ENCODE peak calls at places on chromosomes 3 and 15, in four cellular contexts. One of them, this sample, is unnamed.

GRCh38 chr15:89785064-89785770 is 9.1 kb downstream of the MESP2 start:
- DNase-seq in HFF-Myc: no peak
- DNase-seq in endothelial cell: no peak
- DNase-seq in fibroblast of lung: no peak
- DNase-seq in this sample: no peak

GRCh38 chr15:75597667-75598341 is 18.7 kb upstream of the PTPN9 start:
- DNase-seq in HFF-Myc: no peak
- DNase-seq in fibroblast of lung: no peak
- DNase-seq in endothelial cell: peak
- DNase-seq in this sample: no peak

GRCh38 chr3:15936347-15936746 is 138.6 kb upstream of the ANKRD28 start:
- DNase-seq in HFF-Myc: no peak
- DNase-seq in endothelial cell: no peak
- DNase-seq in fibroblast of lung: no peak
- DNase-seq in this sample: no peak

GRCh38 chr3:134857356-134857755 is 62.3 kb downstream of the EPHB1 start:
- DNase-seq in HFF-Myc: no peak
- DNase-seq in endothelial cell: no peak
- DNase-seq in fibroblast of lung: no peak
- DNase-seq in this sample: no peak

GRCh38 chr15:93210995-93211394 is 122.0 kb upstream of the RGMA start:
- DNase-seq in fibroblast of lung: no peak
- DNase-seq in HFF-Myc: no peak
- DNase-seq in endothelial cell: no peak
- DNase-seq in this sample: no peak

GRCh38 chr3:172012775-172013174 is 26.6 kb upstream of the FNDC3B start:
- DNase-seq in endothelial cell: no peak
- DNase-seq in fibroblast of lung: no peak
- DNase-seq in HFF-Myc: no peak
- DNase-seq in this sample: no peak

GRCh38 chr15:55589297-55589696 is 1.2 kb upstream of the PYGO1 start:
- DNase-seq in HFF-Myc: no peak
- DNase-seq in fibroblast of lung: peak
- DNase-seq in endothelial cell: no peak
- DNase-seq in this sample: no peak

GRCh38 chr3:21256932-21257331 is 494.1 kb downstream of the ZNF385D start:
- DNase-seq in HFF-Myc: no peak
- DNase-seq in fibroblast of lung: no peak
- DNase-seq in endothelial cell: no peak
- DNase-seq in this sample: no peak

GRCh38 chr3:111619833-111620232 is 24.7 kb upstream of the ZBED2 start:
- DNase-seq in HFF-Myc: no peak
- DNase-seq in endothelial cell: no peak
- DNase-seq in fibroblast of lung: no peak
- DNase-seq in this sample: no peak

GRCh38 chr3:72065236-72065635 is 280.3 kb upstream of the PROK2 start:
- DNase-seq in HFF-Myc: no peak
- DNase-seq in endothelial cell: no peak
- DNase-seq in fibroblast of lung: no peak
- DNase-seq in this sample: no peak

GRCh38 chr3:188283347-188283746 is 129.4 kb downstream of the LPP start:
- DNase-seq in endothelial cell: no peak
- DNase-seq in HFF-Myc: no peak
- DNase-seq in fibroblast of lung: peak
- DNase-seq in this sample: no peak
- TF ChIP-seq CTCF in endothelial cell: no peak
- TF ChIP-seq CTCF in HFF-Myc: no peak
- TF ChIP-seq CTCF in fibroblast of lung: peak
- TF ChIP-seq CTCF in this sample: peak

GRCh38 chr3:174221155-174221554 is 638.0 kb upstream of the NAALADL2 start:
- DNase-seq in HFF-Myc: no peak
- DNase-seq in endothelial cell: no peak
- DNase-seq in fibroblast of lung: no peak
- DNase-seq in this sample: no peak

GRCh38 chr3:174218011-174218410 is 641.1 kb upstream of the NAALADL2 start:
- DNase-seq in HFF-Myc: no peak
- DNase-seq in fibroblast of lung: no peak
- DNase-seq in endothelial cell: no peak
- DNase-seq in this sample: no peak

GRCh38 chr3:174223042-174223441 is 636.1 kb upstream of the NAALADL2 start:
- DNase-seq in HFF-Myc: no peak
- DNase-seq in endothelial cell: no peak
- DNase-seq in fibroblast of lung: no peak
- DNase-seq in this sample: no peak

GRCh38 chr3:174216948-174217718 is 642.0 kb upstream of the NAALADL2 start:
- DNase-seq in HFF-Myc: no peak
- DNase-seq in endothelial cell: no peak
- DNase-seq in fibroblast of lung: no peak
- DNase-seq in this sample: no peak

DNA sequence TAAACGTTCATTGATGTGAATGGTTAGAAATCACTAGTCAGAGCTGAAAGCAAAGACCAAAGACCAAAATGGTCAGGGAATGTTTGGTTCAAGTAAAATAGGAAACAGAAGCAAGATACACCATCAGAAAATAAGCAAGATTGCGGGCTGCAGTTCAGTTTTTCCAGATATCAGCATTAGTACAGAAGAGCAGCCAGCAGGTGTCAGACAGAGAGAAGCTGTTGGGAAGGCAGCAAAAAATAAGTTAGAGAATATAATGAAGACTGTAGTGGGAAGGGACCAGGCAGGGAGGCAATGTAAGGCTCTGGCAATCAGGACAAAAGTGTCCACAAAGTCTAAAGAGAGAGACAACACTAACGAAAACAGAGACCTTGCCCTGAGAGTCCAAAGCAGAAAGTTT is 639.4 kb upstream of the NAALADL2 start:
- DNase-seq in endothelial cell: no peak
- DNase-seq in HFF-Myc: no peak
- DNase-seq in fibroblast of lung: no peak
- DNase-seq in this sample: no peak
- TF ChIP-seq CTCF in endothelial cell: no peak
- TF ChIP-seq CTCF in HFF-Myc: peak
- TF ChIP-seq CTCF in fibroblast of lung: no peak
- TF ChIP-seq CTCF in this sample: peak

DNA sequence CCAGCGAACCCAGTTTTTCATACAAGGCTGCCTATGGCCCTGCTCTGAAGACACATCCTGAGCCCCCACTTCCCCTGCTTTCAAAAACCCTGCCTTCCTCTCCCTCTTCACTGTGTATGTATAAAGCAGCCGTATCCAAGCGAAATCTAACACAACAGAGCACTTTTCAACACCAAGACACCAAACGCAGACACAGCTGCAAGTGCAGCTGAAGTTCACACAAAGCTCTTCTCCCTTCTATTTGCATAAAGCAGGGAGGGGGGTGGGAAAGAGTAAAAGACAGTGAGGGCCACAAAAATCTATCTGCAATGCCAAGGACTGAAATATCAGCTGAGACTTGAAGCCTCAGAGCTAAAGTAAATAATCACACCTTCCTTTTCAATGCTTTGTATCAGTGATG is 35.1 kb upstream of the CSPG5 start:
- DNase-seq in endothelial cell: no peak
- DNase-seq in fibroblast of lung: no peak
- DNase-seq in HFF-Myc: no peak
- DNase-seq in this sample: no peak
- TF ChIP-seq CTCF in endothelial cell: no peak
- TF ChIP-seq CTCF in fibroblast of lung: no peak
- TF ChIP-seq CTCF in HFF-Myc: no peak
- TF ChIP-seq CTCF in this sample: no peak

GRCh38 chr15:74482661-74483060 is 21.7 kb upstream of the UBL7 start:
- DNase-seq in endothelial cell: peak
- DNase-seq in fibroblast of lung: no peak
- DNase-seq in HFF-Myc: no peak
- DNase-seq in this sample: no peak
- TF ChIP-seq CTCF in endothelial cell: no peak
- TF ChIP-seq CTCF in fibroblast of lung: peak
- TF ChIP-seq CTCF in HFF-Myc: no peak
- TF ChIP-seq CTCF in this sample: peak

This sample was measured in HFFc6.